ENCODE peak calls at places on chromosomes 11 and 22, in five cellular contexts. D is neuronal stem cell, W is IMR-90, B is PC-3, J is GM23248. R is an unnamed sample. For H3K4me1, the result is how much of the 10 kb centered on the place peaks cover.

GRCh38 chr11:29336727-29337212 is 680.1 kb downstream of the KCNA4 start:
- DNase-seq in J (peak), W (peak), D (no peak), B (no peak), R (no peak)

GRCh38 chr11:57638811-57639320 is 10.8 kb downstream of the YPEL4 start:
- DNase-seq in B (no peak), W (no peak), D (peak), J (peak), R (peak)

GRCh38 chr11:61707574-61707973 is 27.4 kb downstream of the DAGLA start:
- DNase-seq in W (no peak), J (no peak), D (no peak), B (peak), R (no peak)

GRCh38 chr11:75303544-75304224 is 47.8 kb downstream of the ARRB1 start:
- DNase-seq in D (no peak), W (no peak), J (no peak), B (no peak), R (no peak)

GRCh38 chr11:58905716-58906547 is 33.4 kb upstream of the GLYATL1 start:
- DNase-seq in W (peak), B (peak), J (peak), D (peak), R (peak)

GRCh38 chr22:20021196-20022181 is 579 bp downstream of the TANGO2 start:
- DNase-seq in B (peak), D (no peak), W (peak), J (peak), R (no peak)

GRCh38 chr11:120326845-120327281 is 1.8 kb downstream of the TLCD5 start:
- DNase-seq in W (peak), B (peak), D (no peak), J (no peak), R (no peak)

GRCh38 chr22:24424901-24425775 is 2.3 kb upstream of the ADORA2A start:
- DNase-seq in B (no peak), W (no peak), J (no peak), D (no peak), R (no peak)

GRCh38 chr22:33142282-33142681 is 84.1 kb upstream of the SYN3 start:
- DNase-seq in J (no peak), D (no peak), W (no peak), B (no peak), R (no peak)

GRCh38 chr11:116513894-116514293 is 258.9 kb downstream of the BUD13 start:
- DNase-seq in J (peak), W (peak), B (peak), D (peak), R (peak)

GRCh38 chr11:45239733-45240132 is 46.4 kb downstream of the SYT13 start:
- DNase-seq in B (no peak), D (no peak), W (no peak), J (no peak), R (no peak)

GRCh38 chr11:117144477-117145392 is 648 bp downstream of the PAFAH1B2 start:
- DNase-seq in D (peak), W (peak), J (peak), B (peak), R (peak)

GRCh38 chr11:76201056-76201455 is 5.2 kb downstream of the WNT11 start:
- DNase-seq in D (no peak), J (no peak), B (no peak), W (no peak), R (no peak)

GRCh38 chr11:117199061-117199915 is at the start of gene TAGLN:
- DNase-seq in W (peak), D (peak), J (peak), B (peak), R (peak)

GRCh38 chr11:86938900-86939880 is 16.0 kb downstream of the FZD4 start:
- DNase-seq in B (peak), W (peak), J (peak), D (peak), R (peak)

GRCh38 chr11:554824-555499 is 5.6 kb downstream of the LMNTD2 start:
- DNase-seq in B (peak), W (no peak), J (peak), D (peak), R (peak)

GRCh38 chr11:79269923-79270322 is 170.9 kb downstream of the TENM4 start:
- DNase-seq in B (no peak), W (no peak), J (no peak), D (no peak), R (peak)

DNA sequence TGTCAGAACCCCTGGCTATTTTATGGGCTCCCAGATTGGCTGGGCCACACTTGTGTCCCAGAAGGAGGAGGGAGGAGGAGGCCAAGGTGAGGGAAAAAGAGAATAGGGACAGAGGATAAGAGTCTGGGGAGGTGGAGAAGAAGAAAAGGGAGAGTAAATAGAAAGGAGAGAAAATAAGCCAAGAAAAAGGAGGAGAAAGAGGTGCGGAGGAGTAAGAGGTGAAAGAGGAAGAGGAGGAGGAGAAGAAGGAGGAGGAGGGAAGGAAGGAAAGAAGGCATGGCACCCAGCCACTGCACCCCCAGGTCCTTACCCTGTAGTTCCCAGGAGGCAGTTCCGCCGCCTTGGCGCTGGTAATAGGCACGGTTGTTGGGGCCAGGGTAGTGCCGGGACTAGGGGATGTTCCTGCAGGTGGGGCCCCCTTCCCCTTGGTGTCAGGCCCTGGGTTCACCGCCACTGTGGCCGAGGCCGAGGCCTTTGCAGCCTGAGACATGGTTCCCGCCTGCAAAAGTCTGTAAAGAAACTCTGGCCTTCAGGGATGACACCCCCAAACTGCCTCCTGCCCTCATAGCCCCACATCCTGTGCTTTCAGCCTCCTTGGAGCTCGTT is 1.9 kb downstream of the CRYBB1 start:
- DNase-seq in J (no peak), B (no peak), W (no peak), D (no peak), R (no peak)
- H3K27ac ChIP-seq in J (no peak), B (no peak), W (no peak), D (no peak), R (peak)

GRCh38 chr22:39475337-39475736 is 18.5 kb downstream of the MGAT3 start:
- DNase-seq in B (no peak), J (no peak), D (no peak), W (no peak), R (no peak)

GRCh38 chr22:39474351-39474991 is 17.7 kb downstream of the MGAT3 start:
- DNase-seq in D (no peak), B (no peak), J (peak), W (peak), R (peak)

GRCh38 chr22:39472570-39473556 is 16.1 kb downstream of the MGAT3 start:
- DNase-seq in D (no peak), J (no peak), B (no peak), W (no peak), R (peak)

GRCh38 chr22:39475902-39476301 is 19.1 kb downstream of the MGAT3 start:
- DNase-seq in B (no peak), W (no peak), D (no peak), J (no peak), R (no peak)

DNA sequence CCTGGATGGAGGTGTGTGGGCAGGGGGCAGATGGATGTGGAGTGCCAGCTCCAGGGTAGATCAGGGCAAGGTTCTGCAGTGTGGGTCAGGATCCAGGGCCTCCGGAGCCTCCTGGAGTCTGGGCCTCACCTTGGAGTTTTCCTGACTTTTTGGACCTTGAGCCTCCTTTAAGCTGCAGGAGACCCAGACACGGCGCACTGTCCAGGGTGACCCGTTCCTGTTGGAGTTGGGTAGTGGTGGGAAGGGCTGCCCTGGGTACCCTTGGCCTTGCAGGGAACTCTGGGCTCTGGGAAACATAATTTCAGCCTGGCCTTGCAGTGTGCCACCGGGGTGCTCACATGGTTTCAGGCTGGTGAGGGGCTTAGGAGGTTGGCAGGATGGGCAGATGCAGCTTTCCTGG is 17.0 kb downstream of the MGAT3 start:
- DNase-seq in J (no peak), B (no peak), W (no peak), D (no peak), R (no peak)
- H3K4me1 ChIP-seq in J (under half), B (under half), W (under half), D (half or more), R (under half)

GRCh38 chr11:84549221-84549620 is 1077.9 kb downstream of the DLG2 start:
- DNase-seq in D (no peak), B (no peak), J (peak), W (no peak), R (no peak)
- H3K9ac ChIP-seq in D (no peak), B (no peak), J (no peak), W (no peak), R (no peak)

DNA sequence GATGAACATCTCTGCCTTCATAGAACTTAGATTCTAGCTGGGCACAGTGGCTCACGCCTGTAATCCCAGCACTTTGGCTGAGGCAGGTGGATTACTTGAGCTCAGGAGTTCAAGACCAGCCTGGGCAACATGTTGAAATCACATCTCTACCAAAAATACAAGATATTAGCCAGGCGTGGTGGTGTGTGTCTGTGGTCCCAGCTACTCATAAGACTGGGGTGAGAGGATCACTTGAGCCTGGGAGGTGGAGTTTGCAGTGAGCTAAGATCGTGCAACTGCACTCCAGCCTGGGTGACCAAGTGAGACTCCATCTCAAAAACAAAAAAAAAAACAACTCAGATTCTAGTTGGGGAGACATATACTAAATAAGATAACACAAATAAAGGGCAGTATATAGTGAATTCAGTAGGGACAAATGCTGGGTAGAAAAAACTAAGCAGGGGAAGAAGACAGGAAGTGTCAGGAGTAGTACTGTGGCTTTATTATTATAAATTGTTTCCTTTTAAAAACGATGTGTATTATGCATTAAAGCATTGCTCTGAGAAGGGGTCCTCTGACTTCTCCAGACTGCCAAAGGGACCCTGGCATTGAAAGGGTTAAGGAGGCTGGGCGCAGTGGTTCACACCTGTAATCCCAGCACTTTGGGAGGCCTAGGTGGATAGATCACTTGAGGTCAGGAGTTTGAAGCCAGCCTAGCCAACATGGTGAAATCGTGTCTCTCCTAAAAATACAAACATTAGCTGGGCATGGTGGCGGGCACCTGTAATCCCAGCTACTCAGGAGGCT is 46.7 kb downstream of the PACS1 start:
- DNase-seq in D (no peak), B (no peak), J (no peak), W (no peak), R (no peak)
- H3K27ac ChIP-seq in D (no peak), B (no peak), J (no peak), W (no peak), R (no peak)

DNA sequence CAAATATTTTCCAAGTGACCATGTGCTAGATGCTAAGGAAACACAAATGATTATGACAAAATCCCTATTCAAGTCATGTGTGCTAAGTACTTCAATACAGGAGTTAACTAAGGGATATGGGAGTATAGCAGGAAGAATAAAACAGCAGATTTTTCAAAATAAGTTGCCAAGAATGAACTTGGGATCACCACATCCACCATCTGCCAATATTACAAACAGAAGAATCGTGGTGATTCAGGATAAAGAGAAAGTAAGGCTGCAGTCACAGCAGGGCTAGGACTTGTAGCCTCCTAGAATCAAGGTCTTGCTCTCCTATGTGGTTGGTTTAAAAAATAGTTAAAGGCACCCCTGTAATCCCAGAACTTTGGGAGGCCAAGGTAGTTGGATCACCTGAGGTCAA is 34.3 kb downstream of the MRTFA start:
- DNase-seq in W (no peak), D (no peak), J (peak), B (no peak), R (no peak)
- H3K4me1 ChIP-seq in W (under half), D (under half), J (half or more), B (under half), R (under half)

GRCh38 chr11:71209656-71210055 is 42.7 kb downstream of the SHANK2 start:
- DNase-seq in D (no peak), B (no peak), W (no peak), J (no peak), R (no peak)
- H3K9ac ChIP-seq in D (no peak), B (no peak), W (no peak), J (no peak), R (no peak)